ENCODE peak calls at places on chromosomes 3 and 15, in seven cellular contexts. One of them, this sample, is unnamed.

GRCh38 chr3:137766069-137766960 is 2.2 kb downstream of the SOX14 start:
- DNase-seq in K562: no peak
- DNase-seq in PC-9: no peak
- DNase-seq in AG09309: no peak
- DNase-seq in AG09319: no peak
- DNase-seq in glutamatergic neuron: peak
- DNase-seq in H9: peak
- DNase-seq in this sample: no peak

GRCh38 chr3:12470111-12470510 is 14.2 kb upstream of the TSEN2 start:
- DNase-seq in K562: no peak
- DNase-seq in PC-9: peak
- DNase-seq in AG09309: no peak
- DNase-seq in AG09319: no peak
- DNase-seq in glutamatergic neuron: no peak
- DNase-seq in H9: no peak
- DNase-seq in this sample: no peak

GRCh38 chr3:186414735-186415419 is 52.8 kb upstream of the DGKG start:
- DNase-seq in K562: no peak
- DNase-seq in PC-9: peak
- DNase-seq in AG09309: peak
- DNase-seq in AG09319: peak
- DNase-seq in glutamatergic neuron: no peak
- DNase-seq in H9: no peak
- DNase-seq in this sample: peak

GRCh38 chr3:142909282-142909681 is 20.4 kb upstream of the PCOLCE2 start:
- DNase-seq in K562: no peak
- DNase-seq in PC-9: no peak
- DNase-seq in AG09309: no peak
- DNase-seq in AG09319: no peak
- DNase-seq in glutamatergic neuron: no peak
- DNase-seq in H9: no peak
- DNase-seq in this sample: no peak

GRCh38 chr3:128286691-128287090 is 133.4 kb downstream of the EEFSEC start:
- DNase-seq in K562: no peak
- DNase-seq in PC-9: no peak
- DNase-seq in AG09309: no peak
- DNase-seq in AG09319: no peak
- DNase-seq in glutamatergic neuron: no peak
- DNase-seq in H9: no peak
- DNase-seq in this sample: no peak

GRCh38 chr3:69751118-69751517 is 11.9 kb downstream of the MITF start:
- DNase-seq in K562: no peak
- DNase-seq in PC-9: no peak
- DNase-seq in AG09309: no peak
- DNase-seq in AG09319: no peak
- DNase-seq in glutamatergic neuron: no peak
- DNase-seq in H9: no peak
- DNase-seq in this sample: no peak

GRCh38 chr3:172305552-172305951 is 142.7 kb downstream of the GHSR start:
- DNase-seq in K562: no peak
- DNase-seq in PC-9: peak
- DNase-seq in AG09309: no peak
- DNase-seq in AG09319: no peak
- DNase-seq in glutamatergic neuron: no peak
- DNase-seq in H9: no peak
- DNase-seq in this sample: peak

GRCh38 chr3:191282262-191283215 is 46.7 kb upstream of the CCDC50 start:
- DNase-seq in K562: no peak
- DNase-seq in PC-9: peak
- DNase-seq in AG09309: no peak
- DNase-seq in AG09319: no peak
- DNase-seq in glutamatergic neuron: no peak
- DNase-seq in H9: no peak
- DNase-seq in this sample: no peak

GRCh38 chr3:114418724-114419543 is 125.1 kb downstream of the TIGIT start:
- DNase-seq in K562: peak
- DNase-seq in PC-9: peak
- DNase-seq in AG09309: peak
- DNase-seq in AG09319: peak
- DNase-seq in glutamatergic neuron: no peak
- DNase-seq in H9: no peak
- DNase-seq in this sample: no peak

GRCh38 chr15:25059698-25060471 is 105.1 kb downstream of the SNRPN start:
- DNase-seq in K562: no peak
- DNase-seq in PC-9: no peak
- DNase-seq in AG09309: no peak
- DNase-seq in AG09319: no peak
- DNase-seq in glutamatergic neuron: no peak
- DNase-seq in H9: peak
- DNase-seq in this sample: no peak

GRCh38 chr3:114498779-114499370 is 205.0 kb downstream of the TIGIT start:
- DNase-seq in K562: peak
- DNase-seq in PC-9: peak
- DNase-seq in AG09309: peak
- DNase-seq in AG09319: no peak
- DNase-seq in glutamatergic neuron: no peak
- DNase-seq in H9: no peak
- DNase-seq in this sample: peak

GRCh38 chr15:38547255-38547997 is 17.2 kb downstream of the RASGRP1 start:
- DNase-seq in K562: peak
- DNase-seq in PC-9: no peak
- DNase-seq in AG09309: peak
- DNase-seq in AG09319: no peak
- DNase-seq in glutamatergic neuron: no peak
- DNase-seq in H9: no peak
- DNase-seq in this sample: no peak

GRCh38 chr15:78418239-78418638 is 19.8 kb upstream of the IREB2 start:
- DNase-seq in K562: no peak
- DNase-seq in PC-9: no peak
- DNase-seq in AG09309: no peak
- DNase-seq in AG09319: no peak
- DNase-seq in glutamatergic neuron: no peak
- DNase-seq in H9: no peak
- DNase-seq in this sample: no peak

GRCh38 chr15:59237119-59237853 is 30.6 kb downstream of the LDHAL6B start:
- DNase-seq in K562: no peak
- DNase-seq in PC-9: no peak
- DNase-seq in AG09309: no peak
- DNase-seq in AG09319: no peak
- DNase-seq in glutamatergic neuron: no peak
- DNase-seq in H9: no peak
- DNase-seq in this sample: no peak

GRCh38 chr3:155870133-155870944 is at the start of gene GMPS:
- DNase-seq in K562: peak
- DNase-seq in PC-9: peak
- DNase-seq in AG09309: peak
- DNase-seq in AG09319: peak
- DNase-seq in glutamatergic neuron: peak
- DNase-seq in H9: peak
- DNase-seq in this sample: peak
- TF ChIP-seq CTCF in K562: peak
- TF ChIP-seq CTCF in PC-9: peak
- TF ChIP-seq CTCF in AG09309: peak
- TF ChIP-seq CTCF in AG09319: peak
- TF ChIP-seq CTCF in glutamatergic neuron: peak
- TF ChIP-seq CTCF in H9: peak
- TF ChIP-seq CTCF in this sample: peak

GRCh38 chr15:44712108-44713005 is 1.0 kb downstream of the B2M start:
- DNase-seq in K562: peak
- DNase-seq in PC-9: peak
- DNase-seq in AG09309: peak
- DNase-seq in AG09319: peak
- DNase-seq in glutamatergic neuron: no peak
- DNase-seq in H9: no peak
- DNase-seq in this sample: peak

GRCh38 chr15:44711356-44712107 is at the start of gene B2M:
- DNase-seq in K562: peak
- DNase-seq in PC-9: peak
- DNase-seq in AG09309: peak
- DNase-seq in AG09319: peak
- DNase-seq in glutamatergic neuron: peak
- DNase-seq in H9: peak
- DNase-seq in this sample: peak

GRCh38 chr15:44711089-44711355 is at the start of gene PATL2:
- DNase-seq in K562: no peak
- DNase-seq in PC-9: no peak
- DNase-seq in AG09309: no peak
- DNase-seq in AG09319: no peak
- DNase-seq in glutamatergic neuron: no peak
- DNase-seq in H9: no peak
- DNase-seq in this sample: no peak

GRCh38 chr15:44715142-44715796 is 4.0 kb downstream of the B2M start:
- DNase-seq in K562: no peak
- DNase-seq in PC-9: no peak
- DNase-seq in AG09309: no peak
- DNase-seq in AG09319: no peak
- DNase-seq in glutamatergic neuron: no peak
- DNase-seq in H9: no peak
- DNase-seq in this sample: no peak

GRCh38 chr15:44713006-44713966 is 2.0 kb downstream of the B2M start:
- DNase-seq in K562: peak
- DNase-seq in PC-9: no peak
- DNase-seq in AG09309: no peak
- DNase-seq in AG09319: no peak
- DNase-seq in glutamatergic neuron: no peak
- DNase-seq in H9: no peak
- DNase-seq in this sample: no peak
- TF ChIP-seq CTCF in K562: peak
- TF ChIP-seq CTCF in PC-9: peak
- TF ChIP-seq CTCF in AG09309: peak
- TF ChIP-seq CTCF in AG09319: no peak
- TF ChIP-seq CTCF in glutamatergic neuron: no peak
- TF ChIP-seq CTCF in H9: peak
- TF ChIP-seq CTCF in this sample: no peak

DNA sequence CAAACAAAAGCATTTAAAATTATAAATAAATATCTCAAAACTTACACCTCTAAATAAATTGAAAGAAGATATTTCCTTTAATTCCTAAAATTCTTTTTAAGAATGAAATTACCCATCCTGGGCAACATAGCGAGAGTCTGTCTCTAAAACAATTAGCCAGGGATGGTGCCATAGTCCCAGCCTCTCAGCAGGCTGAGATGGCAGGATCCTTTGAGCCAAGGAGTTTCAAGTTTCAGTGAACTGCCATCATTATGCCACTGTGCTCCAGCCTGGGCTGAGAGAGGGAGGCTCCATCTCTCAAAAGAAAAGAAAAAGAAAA is 25.4 kb downstream of the AADAC start:
- DNase-seq in K562: no peak
- DNase-seq in PC-9: no peak
- DNase-seq in AG09309: no peak
- DNase-seq in AG09319: no peak
- DNase-seq in glutamatergic neuron: no peak
- DNase-seq in H9: no peak
- DNase-seq in this sample: no peak
- TF ChIP-seq CTCF in K562: no peak
- TF ChIP-seq CTCF in PC-9: peak
- TF ChIP-seq CTCF in AG09309: no peak
- TF ChIP-seq CTCF in AG09319: no peak
- TF ChIP-seq CTCF in glutamatergic neuron: peak
- TF ChIP-seq CTCF in H9: no peak
- TF ChIP-seq CTCF in this sample: no peak

GRCh38 chr3:76728411-76728810 is 311.5 kb upstream of the ROBO2 start:
- DNase-seq in K562: no peak
- DNase-seq in PC-9: no peak
- DNase-seq in AG09309: no peak
- DNase-seq in AG09319: no peak
- DNase-seq in glutamatergic neuron: no peak
- DNase-seq in H9: no peak
- DNase-seq in this sample: no peak
- TF ChIP-seq CTCF in K562: no peak
- TF ChIP-seq CTCF in PC-9: no peak
- TF ChIP-seq CTCF in AG09309: no peak
- TF ChIP-seq CTCF in AG09319: no peak
- TF ChIP-seq CTCF in glutamatergic neuron: no peak
- TF ChIP-seq CTCF in H9: no peak
- TF ChIP-seq CTCF in this sample: no peak

GRCh38 chr3:119463171-119464169 is at the start of gene TMEM39A:
- DNase-seq in K562: peak
- DNase-seq in PC-9: peak
- DNase-seq in AG09309: peak
- DNase-seq in AG09319: peak
- DNase-seq in glutamatergic neuron: peak
- DNase-seq in H9: peak
- DNase-seq in this sample: peak
- TF ChIP-seq CTCF in K562: no peak
- TF ChIP-seq CTCF in PC-9: peak
- TF ChIP-seq CTCF in AG09309: no peak
- TF ChIP-seq CTCF in AG09319: no peak
- TF ChIP-seq CTCF in glutamatergic neuron: peak
- TF ChIP-seq CTCF in H9: no peak
- TF ChIP-seq CTCF in this sample: no peak

GRCh38 chr15:85592148-85592547 is 202.6 kb downstream of the KLHL25 start:
- DNase-seq in K562: no peak
- DNase-seq in PC-9: peak
- DNase-seq in AG09309: no peak
- DNase-seq in AG09319: no peak
- DNase-seq in glutamatergic neuron: no peak
- DNase-seq in H9: no peak
- DNase-seq in this sample: peak
- TF ChIP-seq CTCF in K562: no peak
- TF ChIP-seq CTCF in PC-9: peak
- TF ChIP-seq CTCF in AG09309: peak
- TF ChIP-seq CTCF in AG09319: peak
- TF ChIP-seq CTCF in glutamatergic neuron: no peak
- TF ChIP-seq CTCF in H9: no peak
- TF ChIP-seq CTCF in this sample: no peak

GRCh38 chr15:48112242-48112641 is 8.5 kb upstream of the SLC24A5 start:
- DNase-seq in K562: no peak
- DNase-seq in PC-9: no peak
- DNase-seq in AG09309: no peak
- DNase-seq in AG09319: no peak
- DNase-seq in glutamatergic neuron: peak
- DNase-seq in H9: peak
- DNase-seq in this sample: peak
- TF ChIP-seq CTCF in K562: no peak
- TF ChIP-seq CTCF in PC-9: no peak
- TF ChIP-seq CTCF in AG09309: peak
- TF ChIP-seq CTCF in AG09319: peak
- TF ChIP-seq CTCF in glutamatergic neuron: no peak
- TF ChIP-seq CTCF in H9: peak
- TF ChIP-seq CTCF in this sample: no peak

This sample was measured in Calu3.